ENCODE peak calls at places on chromosomes 2 and 18, in four cellular contexts. One of them, this sample, is unnamed.

GRCh38 chr2:148546270-148546669 is 98.3 kb upstream of the EPC2 start:
- ATAC-seq in activated naive CD8-positive, alpha-beta T cell treated with anti-CD3 and anti-CD28 coated beads, Interleukin-2, amount 10 ng/mL, durations not matched to agents 7 days and 5 days: peak; percentile 45
- ATAC-seq in Panc1: no peak
- ATAC-seq in pancreas: no peak
- ATAC-seq in this sample: no peak

GRCh38 chr2:186771395-186771794 is 77.5 kb downstream of the FAM171B start:
- ATAC-seq in activated naive CD8-positive, alpha-beta T cell treated with anti-CD3 and anti-CD28 coated beads, Interleukin-2, amount 10 ng/mL, durations not matched to agents 7 days and 5 days: no peak
- ATAC-seq in Panc1: peak; percentile 83
- ATAC-seq in pancreas: no peak
- ATAC-seq in this sample: no peak

GRCh38 chr18:10432781-10433180 is 21.7 kb upstream of the APCDD1 start:
- ATAC-seq in activated naive CD8-positive, alpha-beta T cell treated with anti-CD3 and anti-CD28 coated beads, Interleukin-2, amount 10 ng/mL, durations not matched to agents 7 days and 5 days: no peak
- ATAC-seq in Panc1: no peak
- ATAC-seq in pancreas: no peak
- ATAC-seq in this sample: no peak

GRCh38 chr2:7671312-7671711 is 754.1 kb downstream of the RNF144A start:
- ATAC-seq in activated naive CD8-positive, alpha-beta T cell treated with anti-CD3 and anti-CD28 coated beads, Interleukin-2, amount 10 ng/mL, durations not matched to agents 7 days and 5 days: no peak
- ATAC-seq in Panc1: no peak
- ATAC-seq in pancreas: peak; percentile 54
- ATAC-seq in this sample: no peak

GRCh38 chr2:227214622-227215041 is 50.2 kb downstream of the COL4A3 start:
- ATAC-seq in activated naive CD8-positive, alpha-beta T cell treated with anti-CD3 and anti-CD28 coated beads, Interleukin-2, amount 10 ng/mL, durations not matched to agents 7 days and 5 days: no peak
- ATAC-seq in Panc1: no peak
- ATAC-seq in pancreas: no peak
- ATAC-seq in this sample: no peak

GRCh38 chr2:1701556-1702185 is 42.6 kb downstream of the PXDN start:
- ATAC-seq in activated naive CD8-positive, alpha-beta T cell treated with anti-CD3 and anti-CD28 coated beads, Interleukin-2, amount 10 ng/mL, durations not matched to agents 7 days and 5 days: no peak
- ATAC-seq in Panc1: peak; percentile 56
- ATAC-seq in pancreas: no peak
- ATAC-seq in this sample: peak; percentile 44

GRCh38 chr2:235605999-235606715 is 112.3 kb downstream of the AGAP1 start:
- ATAC-seq in activated naive CD8-positive, alpha-beta T cell treated with anti-CD3 and anti-CD28 coated beads, Interleukin-2, amount 10 ng/mL, durations not matched to agents 7 days and 5 days: no peak
- ATAC-seq in Panc1: no peak
- ATAC-seq in pancreas: peak; percentile 53
- ATAC-seq in this sample: peak; percentile 66

GRCh38 chr2:85018049-85018447 is 47.1 kb downstream of the KCMF1 start:
- ATAC-seq in activated naive CD8-positive, alpha-beta T cell treated with anti-CD3 and anti-CD28 coated beads, Interleukin-2, amount 10 ng/mL, durations not matched to agents 7 days and 5 days: no peak
- ATAC-seq in Panc1: no peak
- ATAC-seq in pancreas: no peak
- ATAC-seq in this sample: no peak

GRCh38 chr2:191001032-191001431 is 12.9 kb downstream of the STAT1 start:
- ATAC-seq in activated naive CD8-positive, alpha-beta T cell treated with anti-CD3 and anti-CD28 coated beads, Interleukin-2, amount 10 ng/mL, durations not matched to agents 7 days and 5 days: no peak
- ATAC-seq in Panc1: no peak
- ATAC-seq in pancreas: peak; percentile 76
- ATAC-seq in this sample: no peak

GRCh38 chr18:42087195-42087594 is 132.2 kb downstream of the PIK3C3 start:
- ATAC-seq in activated naive CD8-positive, alpha-beta T cell treated with anti-CD3 and anti-CD28 coated beads, Interleukin-2, amount 10 ng/mL, durations not matched to agents 7 days and 5 days: no peak
- ATAC-seq in Panc1: no peak
- ATAC-seq in pancreas: no peak
- ATAC-seq in this sample: no peak

GRCh38 chr2:158115202-158115783 is 13.6 kb downstream of the UPP2 start:
- ATAC-seq in activated naive CD8-positive, alpha-beta T cell treated with anti-CD3 and anti-CD28 coated beads, Interleukin-2, amount 10 ng/mL, durations not matched to agents 7 days and 5 days: no peak
- ATAC-seq in Panc1: no peak
- ATAC-seq in pancreas: no peak
- ATAC-seq in this sample: no peak

GRCh38 chr18:59957957-59958356 is 58.2 kb downstream of the PMAIP1 start:
- ATAC-seq in activated naive CD8-positive, alpha-beta T cell treated with anti-CD3 and anti-CD28 coated beads, Interleukin-2, amount 10 ng/mL, durations not matched to agents 7 days and 5 days: no peak
- ATAC-seq in Panc1: no peak
- ATAC-seq in pancreas: peak; percentile 79
- ATAC-seq in this sample: peak; percentile 89

GRCh38 chr2:225584821-225585220 is 185.3 kb downstream of the NYAP2 start:
- ATAC-seq in activated naive CD8-positive, alpha-beta T cell treated with anti-CD3 and anti-CD28 coated beads, Interleukin-2, amount 10 ng/mL, durations not matched to agents 7 days and 5 days: no peak
- ATAC-seq in Panc1: no peak
- ATAC-seq in pancreas: no peak
- ATAC-seq in this sample: no peak

GRCh38 chr2:119005565-119005964 is 63.6 kb downstream of the MARCO start:
- ATAC-seq in activated naive CD8-positive, alpha-beta T cell treated with anti-CD3 and anti-CD28 coated beads, Interleukin-2, amount 10 ng/mL, durations not matched to agents 7 days and 5 days: no peak
- ATAC-seq in Panc1: no peak
- ATAC-seq in pancreas: no peak
- ATAC-seq in this sample: no peak

GRCh38 chr2:8750221-8750620 is 68.4 kb downstream of the ID2 start:
- ATAC-seq in activated naive CD8-positive, alpha-beta T cell treated with anti-CD3 and anti-CD28 coated beads, Interleukin-2, amount 10 ng/mL, durations not matched to agents 7 days and 5 days: no peak
- ATAC-seq in Panc1: no peak
- ATAC-seq in pancreas: no peak
- ATAC-seq in this sample: no peak

GRCh38 chr18:2587788-2588187 is 16.4 kb downstream of the NDC80 start:
- ATAC-seq in activated naive CD8-positive, alpha-beta T cell treated with anti-CD3 and anti-CD28 coated beads, Interleukin-2, amount 10 ng/mL, durations not matched to agents 7 days and 5 days: no peak
- ATAC-seq in Panc1: no peak
- ATAC-seq in pancreas: no peak
- ATAC-seq in this sample: no peak

GRCh38 chr2:192877159-192877558 is 682.4 kb upstream of the TMEFF2 start:
- ATAC-seq in activated naive CD8-positive, alpha-beta T cell treated with anti-CD3 and anti-CD28 coated beads, Interleukin-2, amount 10 ng/mL, durations not matched to agents 7 days and 5 days: no peak
- ATAC-seq in Panc1: no peak
- ATAC-seq in pancreas: no peak
- ATAC-seq in this sample: no peak

GRCh38 chr2:10571673-10572072 is 118.1 kb downstream of the NOL10 start:
- ATAC-seq in activated naive CD8-positive, alpha-beta T cell treated with anti-CD3 and anti-CD28 coated beads, Interleukin-2, amount 10 ng/mL, durations not matched to agents 7 days and 5 days: no peak
- ATAC-seq in Panc1: no peak
- ATAC-seq in pancreas: no peak
- ATAC-seq in this sample: no peak